ENCODE peak calls at places on chromosomes 5 and 9, in four cellular contexts. B is aorta, I is NCI-H460, W is LoVo. U is an unnamed sample.

GRCh38 chr9:126874546-126875314 is 14.3 kb downstream of the ZBTB34 start:
- DNase-seq in B (no peak), W (no peak), I (no peak), U (no peak)

GRCh38 chr5:158699336-158699735 is 400.4 kb downstream of the EBF1 start:
- DNase-seq in I (no peak), B (no peak), W (no peak), U (no peak)

GRCh38 chr9:107280543-107280942 is 2.5 kb upstream of the RAD23B start:
- DNase-seq in I (no peak), B (no peak), W (no peak), U (no peak)

GRCh38 chr9:75087824-75088645 is at the start of the genes NMRK1 and OSTF1:
- DNase-seq in I (peak), B (peak), W (peak), U (peak)

GRCh38 chr5:142671801-142672200 is 14.1 kb downstream of the FGF1 start:
- DNase-seq in B (no peak), I (no peak), W (no peak), U (no peak)

GRCh38 chr9:69571032-69571431 is 101.1 kb downstream of the APBA1 start:
- DNase-seq in I (no peak), W (no peak), B (no peak), U (no peak)

GRCh38 chr5:141149812-141150211 is at the start of gene PCDHB6:
- DNase-seq in B (no peak), I (peak), W (no peak), U (no peak)

GRCh38 chr9:76246680-76247079 is 147.5 kb downstream of the RFK start:
- DNase-seq in I (no peak), B (no peak), W (no peak), U (no peak)

GRCh38 chr9:105328296-105328695 is 83.8 kb downstream of the SLC44A1 start:
- DNase-seq in W (no peak), I (no peak), B (no peak), U (no peak)

GRCh38 chr9:110257097-110257955 is 1.0 kb upstream of the TXN start:
- DNase-seq in W (no peak), B (no peak), I (peak), U (peak)

GRCh38 chr5:32233220-32233695 is 59.1 kb upstream of the GOLPH3 start:
- DNase-seq in W (no peak), I (no peak), B (no peak), U (no peak)

GRCh38 chr5:33764786-33765185 is 127.0 kb downstream of the ADAMTS12 start:
- DNase-seq in B (no peak), I (no peak), W (no peak), U (no peak)

GRCh38 chr5:92064993-92065392 is 681.9 kb upstream of the ARRDC3 start:
- DNase-seq in I (no peak), W (no peak), B (no peak), U (no peak)

GRCh38 chr5:59845733-59846132 is 47.8 kb downstream of the PDE4D start:
- DNase-seq in W (no peak), I (no peak), B (no peak), U (no peak)

GRCh38 chr5:170633235-170634041 is 129.6 kb downstream of the KCNIP1 start:
- DNase-seq in I (peak), W (peak), B (no peak), U (peak)

GRCh38 chr9:118455259-118455658 is 751.1 kb downstream of the TLR4 start:
- DNase-seq in B (no peak), W (no peak), I (no peak), U (no peak)

GRCh38 chr5:127931396-127931795 is 152.2 kb upstream of the SLC12A2 start:
- DNase-seq in B (no peak), I (no peak), W (no peak), U (no peak)

GRCh38 chr9:93586290-93587057 is 10.1 kb downstream of the PHF2 start:
- DNase-seq in B (peak), W (no peak), I (no peak), U (no peak)

GRCh38 chr9:124489222-124489621 is 18.0 kb downstream of the NR5A1 start:
- DNase-seq in B (no peak), I (no peak), W (no peak), U (peak)

U was measured in Right ventricle myocardium inferior.